ENCODE peak calls at places on chromosomes 6 and 20, in five cellular contexts. One of them, this sample, is unnamed.
A peak's percentile ranks its signal among the peaks of the same experiment; 100 is the strongest.

GRCh38 chr6:88866856-88867255 is 96.6 kb downstream of the RNGTT start:
- DNase-seq in HCT116: no peak
- DNase-seq in effector memory CD4-positive, alpha-beta T cell: no peak
- DNase-seq in endothelial cell of umbilical vein: no peak
- DNase-seq in A673: no peak
- DNase-seq in this sample: no peak

GRCh38 chr6:41306187-41306854 is 19.8 kb upstream of the TREM1 start:
- DNase-seq in endothelial cell of umbilical vein: peak; percentile 49
- DNase-seq in effector memory CD4-positive, alpha-beta T cell: peak; percentile 28
- DNase-seq in HCT116: peak; percentile 58
- DNase-seq in A673: peak; percentile 57
- DNase-seq in this sample: no peak

GRCh38 chr20:44649976-44650375 is 1.5 kb downstream of the ADA start:
- DNase-seq in effector memory CD4-positive, alpha-beta T cell: no peak
- DNase-seq in HCT116: no peak
- DNase-seq in endothelial cell of umbilical vein: no peak
- DNase-seq in A673: no peak
- DNase-seq in this sample: peak; percentile 10

GRCh38 chr6:165663283-165663735 is 268 bp upstream of the PDE10A start:
- DNase-seq in HCT116: no peak
- DNase-seq in effector memory CD4-positive, alpha-beta T cell: no peak
- DNase-seq in A673: peak; percentile 11
- DNase-seq in endothelial cell of umbilical vein: peak; percentile 56
- DNase-seq in this sample: peak; percentile 62

GRCh38 chr20:18057106-18057993 is at the start of gene OVOL2:
- DNase-seq in effector memory CD4-positive, alpha-beta T cell: no peak
- DNase-seq in HCT116: peak; percentile 60
- DNase-seq in endothelial cell of umbilical vein: no peak
- DNase-seq in A673: no peak
- DNase-seq in this sample: peak; percentile 89

GRCh38 chr6:156557269-156557885 is 219.8 kb upstream of the ARID1B start:
- DNase-seq in effector memory CD4-positive, alpha-beta T cell: no peak
- DNase-seq in A673: peak; percentile 45
- DNase-seq in HCT116: no peak
- DNase-seq in endothelial cell of umbilical vein: no peak
- DNase-seq in this sample: no peak

GRCh38 chr20:6696001-6696400 is 71.5 kb upstream of the BMP2 start:
- DNase-seq in HCT116: no peak
- DNase-seq in A673: no peak
- DNase-seq in endothelial cell of umbilical vein: no peak
- DNase-seq in effector memory CD4-positive, alpha-beta T cell: no peak
- DNase-seq in this sample: no peak

GRCh38 chr6:80280258-80281010 is 174.0 kb downstream of the BCKDHB start:
- DNase-seq in effector memory CD4-positive, alpha-beta T cell: no peak
- DNase-seq in A673: no peak
- DNase-seq in endothelial cell of umbilical vein: no peak
- DNase-seq in HCT116: no peak
- DNase-seq in this sample: no peak

GRCh38 chr20:48826883-48827771 is 672 bp downstream of the PREX1 start:
- DNase-seq in effector memory CD4-positive, alpha-beta T cell: no peak
- DNase-seq in A673: peak; percentile 73
- DNase-seq in endothelial cell of umbilical vein: peak; percentile 53
- DNase-seq in HCT116: no peak
- DNase-seq in this sample: peak; percentile 91

GRCh38 chr20:18011951-18012645 is 43.3 kb downstream of the MGME1 start:
- DNase-seq in effector memory CD4-positive, alpha-beta T cell: no peak
- DNase-seq in endothelial cell of umbilical vein: no peak
- DNase-seq in HCT116: no peak
- DNase-seq in A673: no peak
- DNase-seq in this sample: no peak

GRCh38 chr6:145367149-145367548 is 368.2 kb downstream of the EPM2A start:
- DNase-seq in endothelial cell of umbilical vein: no peak
- DNase-seq in A673: no peak
- DNase-seq in HCT116: no peak
- DNase-seq in effector memory CD4-positive, alpha-beta T cell: no peak
- DNase-seq in this sample: no peak

GRCh38 chr6:19892250-19892649 is 55.1 kb downstream of the ID4 start:
- DNase-seq in effector memory CD4-positive, alpha-beta T cell: no peak
- DNase-seq in endothelial cell of umbilical vein: no peak
- DNase-seq in HCT116: peak; percentile 75
- DNase-seq in A673: no peak
- DNase-seq in this sample: peak; percentile 42

GRCh38 chr6:99605911-99606669 is 543 bp upstream of the PRDM13 start:
- DNase-seq in HCT116: no peak
- DNase-seq in A673: no peak
- DNase-seq in endothelial cell of umbilical vein: no peak
- DNase-seq in effector memory CD4-positive, alpha-beta T cell: no peak
- DNase-seq in this sample: peak; percentile 39

GRCh38 chr6:45746046-45746445 is 269.6 kb downstream of the CLIC5 start:
- DNase-seq in effector memory CD4-positive, alpha-beta T cell: no peak
- DNase-seq in HCT116: no peak
- DNase-seq in endothelial cell of umbilical vein: no peak
- DNase-seq in A673: peak; percentile 73
- DNase-seq in this sample: no peak

GRCh38 chr6:131844243-131844841 is 36.5 kb downstream of the ENPP1 start:
- DNase-seq in endothelial cell of umbilical vein: no peak
- DNase-seq in A673: no peak
- DNase-seq in effector memory CD4-positive, alpha-beta T cell: no peak
- DNase-seq in HCT116: no peak
- DNase-seq in this sample: no peak

GRCh38 chr6:80217799-80218198 is 111.3 kb downstream of the BCKDHB start:
- DNase-seq in endothelial cell of umbilical vein: no peak
- DNase-seq in effector memory CD4-positive, alpha-beta T cell: no peak
- DNase-seq in A673: no peak
- DNase-seq in HCT116: no peak
- DNase-seq in this sample: no peak

GRCh38 chr6:4809999-4810918 is 34.1 kb downstream of the CDYL start:
- DNase-seq in HCT116: peak; percentile 21
- DNase-seq in effector memory CD4-positive, alpha-beta T cell: no peak
- DNase-seq in A673: no peak
- DNase-seq in endothelial cell of umbilical vein: peak; percentile 68
- DNase-seq in this sample: no peak

GRCh38 chr6:96795481-96795880 is 41.8 kb downstream of the GPR63 start:
- DNase-seq in HCT116: no peak
- DNase-seq in A673: no peak
- DNase-seq in endothelial cell of umbilical vein: no peak
- DNase-seq in effector memory CD4-positive, alpha-beta T cell: no peak
- DNase-seq in this sample: no peak

DNA sequence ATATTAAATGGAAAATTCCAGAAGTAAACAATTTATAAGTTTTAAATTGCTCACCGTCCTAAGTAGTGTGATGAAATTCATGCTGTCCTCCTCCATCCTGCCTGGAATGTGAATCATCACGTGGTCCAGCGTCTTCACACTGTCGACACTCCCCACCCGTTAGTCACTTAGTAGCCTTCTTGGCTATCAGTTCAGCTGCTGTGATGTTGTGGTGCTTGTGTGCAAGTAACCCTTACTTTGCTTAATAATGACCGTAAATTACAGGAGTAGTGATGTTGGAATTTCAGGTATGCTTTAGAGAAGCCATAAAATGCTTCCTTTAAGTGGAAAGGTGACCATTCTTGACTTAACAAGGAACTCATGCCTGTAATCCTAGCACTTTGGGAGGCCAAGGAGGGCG is 25.2 kb downstream of the RIOK1 start:
- DNase-seq in endothelial cell of umbilical vein: no peak
- DNase-seq in effector memory CD4-positive, alpha-beta T cell: no peak
- DNase-seq in A673: no peak
- DNase-seq in HCT116: no peak
- DNase-seq in this sample: no peak
- H3K27ac ChIP-seq in endothelial cell of umbilical vein: no peak overlapping the region
- H3K27ac ChIP-seq in effector memory CD4-positive, alpha-beta T cell: no peak overlapping the region
- H3K27ac ChIP-seq in A673: no peak overlapping the region
- H3K27ac ChIP-seq in HCT116: no peak overlapping the region
- H3K27ac ChIP-seq in this sample: no peak overlapping the region

GRCh38 chr6:144155529-144155928 is 5.2 kb downstream of the STX11 start:
- DNase-seq in HCT116: no peak
- DNase-seq in effector memory CD4-positive, alpha-beta T cell: no peak
- DNase-seq in A673: no peak
- DNase-seq in endothelial cell of umbilical vein: no peak
- DNase-seq in this sample: no peak

GRCh38 chr6:144156991-144157390 is 6.7 kb downstream of the STX11 start:
- DNase-seq in A673: no peak
- DNase-seq in endothelial cell of umbilical vein: peak; percentile 80
- DNase-seq in effector memory CD4-positive, alpha-beta T cell: no peak
- DNase-seq in HCT116: no peak
- DNase-seq in this sample: no peak

GRCh38 chr6:144158133-144158532 is 7.8 kb downstream of the STX11 start:
- DNase-seq in effector memory CD4-positive, alpha-beta T cell: no peak
- DNase-seq in A673: peak; percentile 77
- DNase-seq in HCT116: no peak
- DNase-seq in endothelial cell of umbilical vein: peak; percentile 79
- DNase-seq in this sample: no peak

GRCh38 chr6:144153971-144154370 is 3.7 kb downstream of the STX11 start:
- DNase-seq in endothelial cell of umbilical vein: no peak
- DNase-seq in HCT116: no peak
- DNase-seq in A673: no peak
- DNase-seq in effector memory CD4-positive, alpha-beta T cell: no peak
- DNase-seq in this sample: no peak

GRCh38 chr6:144156334-144156733 is 6.0 kb downstream of the STX11 start:
- DNase-seq in A673: no peak
- DNase-seq in effector memory CD4-positive, alpha-beta T cell: no peak
- DNase-seq in endothelial cell of umbilical vein: no peak
- DNase-seq in HCT116: no peak
- DNase-seq in this sample: no peak
- H3K4me1 ChIP-seq in A673: peaks cover 9% of the 10 kb centered on the region
- H3K4me1 ChIP-seq in effector memory CD4-positive, alpha-beta T cell: no peaks in the 10 kb centered on the region
- H3K4me1 ChIP-seq in endothelial cell of umbilical vein: peaks cover 39% of the 10 kb centered on the region
- H3K4me1 ChIP-seq in HCT116: peaks cover 22% of the 10 kb centered on the region
- H3K4me1 ChIP-seq in this sample: peaks cover 4% of the 10 kb centered on the region

GRCh38 chr20:58692579-58693225 is at the start of gene NPEPL1:
- DNase-seq in endothelial cell of umbilical vein: peak; percentile 45
- DNase-seq in A673: peak; percentile 71
- DNase-seq in effector memory CD4-positive, alpha-beta T cell: peak; percentile 57
- DNase-seq in HCT116: peak; percentile 28
- DNase-seq in this sample: peak; percentile 68
- H3K4me3 ChIP-seq in endothelial cell of umbilical vein: peak within 1 kb of the TSS; percentile 27
- H3K4me3 ChIP-seq in A673: peak within 1 kb of the TSS; percentile 43
- H3K4me3 ChIP-seq in effector memory CD4-positive, alpha-beta T cell: peak within 1 kb of the TSS; percentile 24
- H3K4me3 ChIP-seq in HCT116: peak within 1 kb of the TSS; percentile 52
- H3K4me3 ChIP-seq in this sample: peak within 1 kb of the TSS; percentile 40

GRCh38 chr20:33883164-33883563 is 72.0 kb downstream of the CHMP4B start:
- DNase-seq in endothelial cell of umbilical vein: no peak
- DNase-seq in A673: no peak
- DNase-seq in effector memory CD4-positive, alpha-beta T cell: no peak
- DNase-seq in HCT116: no peak
- DNase-seq in this sample: no peak
- H3K27ac ChIP-seq in endothelial cell of umbilical vein: no peak overlapping the region
- H3K27ac ChIP-seq in A673: no peak overlapping the region
- H3K27ac ChIP-seq in effector memory CD4-positive, alpha-beta T cell: no peak overlapping the region
- H3K27ac ChIP-seq in HCT116: no peak overlapping the region
- H3K27ac ChIP-seq in this sample: no peak overlapping the region

GRCh38 chr6:37826188-37826587 is 6.7 kb downstream of the ZFAND3 start:
- DNase-seq in effector memory CD4-positive, alpha-beta T cell: no peak
- DNase-seq in A673: peak; percentile 38
- DNase-seq in endothelial cell of umbilical vein: no peak
- DNase-seq in HCT116: no peak
- DNase-seq in this sample: no peak
- H3K4me1 ChIP-seq in effector memory CD4-positive, alpha-beta T cell: peaks cover 8% of the 10 kb centered on the region
- H3K4me1 ChIP-seq in A673: peaks cover 80% of the 10 kb centered on the region
- H3K4me1 ChIP-seq in endothelial cell of umbilical vein: peaks cover 25% of the 10 kb centered on the region
- H3K4me1 ChIP-seq in HCT116: peaks cover 3% of the 10 kb centered on the region
- H3K4me1 ChIP-seq in this sample: peaks cover 36% of the 10 kb centered on the region

This sample was measured in left lung.